ENCODE peak calls at places on chromosomes 3 and 15, in ten cellular contexts. X, V, M, Q, T, H, O, W, J and F are unnamed samples.
A peak's percentile ranks its signal among the peaks of the same experiment; 100 is the strongest.

GRCh38 chr3:28109829-28110228 is 131.6 kb upstream of the CMC1 start:
- DNase-seq in X (no peak), V (no peak), M (no peak), Q (no peak), T (no peak), H (no peak), O (no peak), W (no peak), J (no peak), F (no peak)

GRCh38 chr3:111692593-111693552 is 97.7 kb upstream of the ZBED2 start:
- DNase-seq in X (no peak), V (no peak), M (no peak), Q (no peak), T (no peak), H (no peak), O (no peak), W (no peak), J (no peak), F (no peak)

GRCh38 chr15:90039996-90040395 is 38.9 kb downstream of the ZNF710 start:
- DNase-seq in X (no peak), V (no peak), M (no peak), Q (no peak), T (no peak), H (no peak), O (peak; percentile 39), W (no peak), J (no peak), F (no peak)

GRCh38 chr15:89381330-89381729 is 46.7 kb upstream of the POLG start:
- DNase-seq in X (no peak), V (no peak), M (no peak), Q (no peak), T (no peak), H (no peak), O (no peak), W (no peak), J (no peak), F (no peak)

GRCh38 chr3:52272831-52273230 is 5.6 kb downstream of the WDR82 start:
- DNase-seq in X (no peak), V (no peak), M (no peak), Q (peak; percentile 30), T (no peak), H (no peak), O (no peak), W (no peak), J (no peak), F (no peak)

GRCh38 chr15:77409259-77410156 is 10.4 kb downstream of the PEAK1 start:
- DNase-seq in X (no peak), V (peak; percentile 59), M (no peak), Q (no peak), T (no peak), H (peak; percentile 31), O (no peak), W (no peak), J (no peak), F (no peak)

GRCh38 chr15:76169792-76170425 is 110.1 kb downstream of the TMEM266 start:
- DNase-seq in X (peak; percentile 67), V (no peak), M (no peak), Q (no peak), T (peak; percentile 60), H (no peak), O (no peak), W (no peak), J (no peak), F (no peak)

GRCh38 chr15:72991026-72991425 is 61.2 kb upstream of the NEO1 start:
- DNase-seq in X (peak; percentile 25), V (no peak), M (no peak), Q (no peak), T (no peak), H (no peak), O (no peak), W (no peak), J (no peak), F (no peak)

GRCh38 chr3:156642750-156643728 is 31.4 kb upstream of the TIPARP start:
- DNase-seq in X (peak; percentile 63), V (peak; percentile 3), M (no peak), Q (peak; percentile 35), T (peak; percentile 50), H (no peak), O (no peak), W (no peak), J (no peak), F (no peak)

GRCh38 chr3:4985330-4986174 is 6.3 kb downstream of the BHLHE40 start:
- DNase-seq in X (peak; percentile 66), V (no peak), M (no peak), Q (no peak), T (no peak), H (no peak), O (peak; percentile 53), W (no peak), J (no peak), F (no peak)

GRCh38 chr15:80457896-80458295 is 53.7 kb downstream of the ARNT2 start:
- DNase-seq in X (no peak), V (no peak), M (no peak), Q (no peak), T (no peak), H (no peak), O (no peak), W (no peak), J (no peak), F (no peak)

GRCh38 chr3:113698891-113699465 is 2.5 kb upstream of the USF3 start:
- DNase-seq in X (peak; percentile 8), V (peak; percentile 20), M (no peak), Q (peak; percentile 44), T (peak; percentile 59), H (peak; percentile 29), O (peak; percentile 57), W (no peak), J (no peak), F (peak; percentile 45)

GRCh38 chr3:107524214-107525100 is 1.7 kb downstream of the BBX start:
- DNase-seq in X (peak; percentile 38), V (peak; percentile 70), M (peak; percentile 58), Q (peak; percentile 45), T (peak; percentile 51), H (peak; percentile 36), O (peak; percentile 67), W (peak; percentile 25), J (peak; percentile 42), F (peak; percentile 49)

GRCh38 chr3:27195059-27195458 is 174.1 kb downstream of the NEK10 start:
- DNase-seq in X (no peak), V (no peak), M (no peak), Q (no peak), T (no peak), H (no peak), O (no peak), W (no peak), J (no peak), F (no peak)

GRCh38 chr3:71785594-71786472 is 885 bp upstream of the PROK2 start:
- DNase-seq in X (peak; percentile 8), V (no peak), M (no peak), Q (no peak), T (peak; percentile 14), H (no peak), O (no peak), W (no peak), J (no peak), F (no peak)

GRCh38 chr3:190261740-190262139 is 60.5 kb downstream of the CLDN1 start:
- DNase-seq in X (no peak), V (no peak), M (no peak), Q (no peak), T (no peak), H (no peak), O (no peak), W (no peak), J (no peak), F (no peak)

GRCh38 chr3:30793755-30794154 is 100.7 kb downstream of the GADL1 start:
- DNase-seq in X (no peak), V (no peak), M (no peak), Q (no peak), T (no peak), H (no peak), O (no peak), W (no peak), J (no peak), F (no peak)

GRCh38 chr3:43727930-43728329 is 37.2 kb downstream of the ABHD5 start:
- DNase-seq in X (peak; percentile 32), V (no peak), M (no peak), Q (no peak), T (peak; percentile 52), H (no peak), O (no peak), W (peak; percentile 93), J (no peak), F (no peak)

GRCh38 chr3:264394-265156 is 68.0 kb downstream of the CHL1 start:
- DNase-seq in X (peak; percentile 60), V (no peak), M (no peak), Q (no peak), T (peak; percentile 6), H (no peak), O (no peak), W (peak; percentile 63), J (no peak), F (no peak)

GRCh38 chr3:24197809-24198208 is 252.7 kb downstream of the NR1D2 start:
- DNase-seq in X (no peak), V (no peak), M (no peak), Q (no peak), T (no peak), H (no peak), O (no peak), W (no peak), J (no peak), F (peak; percentile 47)

GRCh38 chr3:100396967-100397366 is 3.9 kb downstream of the TOMM70 start:
- DNase-seq in X (no peak), V (no peak), M (no peak), Q (no peak), T (no peak), H (no peak), O (no peak), W (no peak), J (no peak), F (no peak)

GRCh38 chr15:37102315-37103021 is 2.1 kb upstream of the MEIS2 start:
- DNase-seq in X (no peak), V (no peak), M (no peak), Q (no peak), T (peak; percentile 30), H (no peak), O (no peak), W (no peak), J (no peak), F (peak; percentile 38)

GRCh38 chr15:58165661-58166060 is 27.5 kb downstream of the AQP9 start:
- DNase-seq in X (no peak), V (no peak), M (no peak), Q (no peak), T (no peak), H (no peak), O (peak; percentile 74), W (no peak), J (no peak), F (no peak)

GRCh38 chr3:37861540-37862051 is at the start of gene CTDSPL:
- DNase-seq in X (peak; percentile 53), V (peak; percentile 13), M (no peak), Q (peak; percentile 45), T (peak; percentile 89), H (peak; percentile 43), O (peak; percentile 74), W (peak; percentile 49), J (peak; percentile 28), F (peak; percentile 77)

GRCh38 chr3:7518471-7518870 is 657.6 kb downstream of the GRM7 start:
- DNase-seq in X (no peak), V (no peak), M (no peak), Q (no peak), T (no peak), H (no peak), O (no peak), W (no peak), J (no peak), F (no peak)

GRCh38 chr3:74167926-74168325 is 446.5 kb downstream of the CNTN3 start:
- DNase-seq in X (no peak), V (no peak), M (no peak), Q (no peak), T (no peak), H (no peak), O (no peak), W (no peak), J (no peak), F (no peak)

GRCh38 chr15:80367094-80367493 is 37.1 kb upstream of the ARNT2 start:
- DNase-seq in X (no peak), V (no peak), M (no peak), Q (no peak), T (no peak), H (no peak), O (no peak), W (no peak), J (no peak), F (peak; percentile 25)

GRCh38 chr3:123658860-123659221 is 74.0 kb upstream of the HACD2 start:
- DNase-seq in X (peak; percentile 55), V (no peak), M (no peak), Q (no peak), T (no peak), H (no peak), O (no peak), W (no peak), J (no peak), F (no peak)